ENCODE peak calls at places on chromosome 3, in eight cellular contexts. D is breast epithelium, O is esophagus muscularis mucosa, A is body of pancreas, Y is upper lobe of left lung, J is HCT116, C is gastrocnemius medialis, E is transverse colon. I is an unnamed sample.

GRCh38 chr3:126654571-126655393 is at the start of gene TXNRD3:
- DNase-seq in D (peak; percentile 70), O (peak; percentile 93), A (peak; percentile 88), Y (peak; percentile 82), J (peak; percentile 42), C (peak; percentile 76), E (peak; percentile 87), I (peak; percentile 95)

GRCh38 chr3:173403376-173403775 is 5.8 kb downstream of the NLGN1 start:
- DNase-seq in D (no peak), O (no peak), A (no peak), Y (no peak), J (no peak), C (no peak), E (no peak), I (no peak)

GRCh38 chr3:159787191-159787590 is 201.4 kb upstream of the IL12A start:
- DNase-seq in D (no peak), O (no peak), A (no peak), Y (no peak), J (peak; percentile 82), C (no peak), E (peak; percentile 64), I (no peak)

GRCh38 chr3:58388550-58389061 is 45.0 kb downstream of the PDHB start:
- DNase-seq in D (no peak), O (no peak), A (no peak), Y (no peak), J (no peak), C (no peak), E (no peak), I (no peak)

GRCh38 chr3:15768421-15769255 is 29.1 kb downstream of the ANKRD28 start:
- DNase-seq in D (no peak), O (no peak), A (peak; percentile 48), Y (peak; percentile 49), J (peak; percentile 89), C (peak; percentile 25), E (no peak), I (no peak)

GRCh38 chr3:31417486-31417885 is 115.2 kb upstream of the STT3B start:
- DNase-seq in D (no peak), O (no peak), A (no peak), Y (no peak), J (no peak), C (no peak), E (no peak), I (no peak)

GRCh38 chr3:36792342-36792741 is 28.0 kb upstream of the DCLK3 start:
- DNase-seq in D (no peak), O (peak; percentile 45), A (no peak), Y (no peak), J (peak; percentile 24), C (no peak), E (no peak), I (no peak)

GRCh38 chr3:79872483-79872882 is 104.7 kb upstream of the ROBO1 start:
- DNase-seq in D (no peak), O (no peak), A (no peak), Y (no peak), J (no peak), C (no peak), E (no peak), I (no peak)

GRCh38 chr3:11718582-11719405 is 75.1 kb upstream of the VGLL4 start:
- DNase-seq in D (peak; percentile 42), O (no peak), A (peak; percentile 66), Y (peak; percentile 49), J (peak; percentile 26), C (peak; percentile 17), E (peak; percentile 54), I (peak; percentile 89)

GRCh38 chr3:69536306-69537020 is 150.6 kb upstream of the FRMD4B start:
- DNase-seq in D (no peak), O (no peak), A (no peak), Y (no peak), J (no peak), C (no peak), E (no peak), I (no peak)

GRCh38 chr3:25453521-25454410 is 25.7 kb downstream of the RARB start:
- DNase-seq in D (no peak), O (no peak), A (no peak), Y (no peak), J (no peak), C (no peak), E (no peak), I (no peak)

GRCh38 chr3:193836511-193836910 is 243.5 kb downstream of the OPA1 start:
- DNase-seq in D (no peak), O (no peak), A (no peak), Y (no peak), J (no peak), C (no peak), E (no peak), I (no peak)

GRCh38 chr3:153621988-153622387 is 460.0 kb downstream of the RAP2B start:
- DNase-seq in D (no peak), O (no peak), A (no peak), Y (no peak), J (no peak), C (no peak), E (no peak), I (no peak)

GRCh38 chr3:128946411-128946810 is 47.5 kb downstream of the CFAP92 start:
- DNase-seq in D (no peak), O (peak; percentile 29), A (no peak), Y (no peak), J (no peak), C (no peak), E (no peak), I (no peak)

GRCh38 chr3:128945041-128945877 is 48.6 kb downstream of the CFAP92 start:
- DNase-seq in D (no peak), O (peak; percentile 80), A (no peak), Y (no peak), J (no peak), C (no peak), E (no peak), I (peak; percentile 73)

GRCh38 chr3:128949158-128949557 is 44.7 kb downstream of the CFAP92 start:
- DNase-seq in D (no peak), O (peak; percentile 55), A (no peak), Y (no peak), J (no peak), C (no peak), E (no peak), I (no peak)

GRCh38 chr3:128945878-128946175 is 48.0 kb downstream of the CFAP92 start:
- DNase-seq in D (no peak), O (peak; percentile 47), A (no peak), Y (no peak), J (no peak), C (no peak), E (no peak), I (no peak)

GRCh38 chr3:128950223-128950938 is 43.5 kb downstream of the CFAP92 start:
- DNase-seq in D (no peak), O (no peak), A (no peak), Y (no peak), J (peak; percentile 21), C (no peak), E (no peak), I (no peak)
- TF ChIP-seq CTCF in D (no peak), O (no peak), A (no peak), Y (no peak), J (peak; percentile 38), C (no peak), E (no peak), I (no peak)

DNA sequence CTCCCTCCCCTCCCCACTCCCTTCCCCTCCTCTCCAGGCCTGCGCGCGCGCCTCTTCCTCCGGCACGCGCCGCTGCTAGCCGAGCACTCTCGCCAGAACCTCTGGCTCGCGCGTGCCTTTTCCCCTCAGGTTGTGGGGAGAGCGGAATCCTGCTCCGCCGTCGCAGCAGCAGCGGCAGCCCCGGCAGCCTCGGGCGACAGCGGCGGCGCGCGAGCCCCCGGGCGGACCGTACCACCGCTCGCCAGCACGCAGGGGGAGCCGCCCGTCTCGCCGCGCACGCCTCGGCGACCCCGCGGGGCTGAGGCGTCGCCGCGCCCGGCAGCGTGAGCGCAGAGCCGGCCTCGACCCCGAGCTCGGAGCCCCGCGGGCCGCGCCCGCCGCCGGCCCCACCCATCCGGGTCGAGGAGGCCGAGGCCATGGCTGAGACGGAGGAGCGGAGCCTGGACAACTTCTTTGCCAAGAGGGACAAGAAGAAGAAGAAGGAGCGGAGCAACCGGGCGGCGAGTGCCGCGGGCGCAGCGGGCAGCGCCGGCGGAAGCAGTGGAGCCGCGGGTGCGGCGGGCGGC is at the start of gene CDV3:
- DNase-seq in D (no peak), O (no peak), A (no peak), Y (no peak), J (no peak), C (peak; percentile 4), E (no peak), I (peak; percentile 32)
- TF ChIP-seq POLR2A in D (peak; percentile 50), O (peak; percentile 75), A (peak; percentile 85), Y (no peak), J (peak; percentile 70), C (peak; percentile 86), E (peak; percentile 79), I (no peak)

GRCh38 chr3:73520931-73521461 is 103.7 kb downstream of the PDZRN3 start:
- DNase-seq in D (peak; percentile 68), O (peak; percentile 93), A (peak; percentile 27), Y (no peak), J (no peak), C (peak; percentile 15), E (peak; percentile 63), I (peak; percentile 64)
- H3K4me3 ChIP-seq in D (peak overlapping the region; percentile 20), O (peak overlapping the region; percentile 51), A (no peak overlapping the region), Y (no peak overlapping the region), J (no peak overlapping the region), C (peak overlapping the region; percentile 48), E (no peak overlapping the region), I (no peak overlapping the region)

GRCh38 chr3:183178833-183179549 is 16.5 kb upstream of the LAMP3 start:
- DNase-seq in D (no peak), O (no peak), A (peak; percentile 20), Y (peak; percentile 85), J (no peak), C (no peak), E (peak; percentile 39), I (no peak)
- TF ChIP-seq CTCF in D (no peak), O (no peak), A (peak; percentile 17), Y (peak; percentile 20), J (peak; percentile 31), C (no peak), E (no peak), I (no peak)

GRCh38 chr3:156483961-156484787 is 70.7 kb downstream of the SSR3 start:
- DNase-seq in D (no peak), O (no peak), A (peak; percentile 41), Y (peak; percentile 30), J (peak; percentile 8), C (no peak), E (peak; percentile 31), I (no peak)
- TF ChIP-seq POLR2A in D (no peak), O (no peak), A (no peak), Y (no peak), J (no peak), C (no peak), E (peak; percentile 22), I (no peak)

DNA sequence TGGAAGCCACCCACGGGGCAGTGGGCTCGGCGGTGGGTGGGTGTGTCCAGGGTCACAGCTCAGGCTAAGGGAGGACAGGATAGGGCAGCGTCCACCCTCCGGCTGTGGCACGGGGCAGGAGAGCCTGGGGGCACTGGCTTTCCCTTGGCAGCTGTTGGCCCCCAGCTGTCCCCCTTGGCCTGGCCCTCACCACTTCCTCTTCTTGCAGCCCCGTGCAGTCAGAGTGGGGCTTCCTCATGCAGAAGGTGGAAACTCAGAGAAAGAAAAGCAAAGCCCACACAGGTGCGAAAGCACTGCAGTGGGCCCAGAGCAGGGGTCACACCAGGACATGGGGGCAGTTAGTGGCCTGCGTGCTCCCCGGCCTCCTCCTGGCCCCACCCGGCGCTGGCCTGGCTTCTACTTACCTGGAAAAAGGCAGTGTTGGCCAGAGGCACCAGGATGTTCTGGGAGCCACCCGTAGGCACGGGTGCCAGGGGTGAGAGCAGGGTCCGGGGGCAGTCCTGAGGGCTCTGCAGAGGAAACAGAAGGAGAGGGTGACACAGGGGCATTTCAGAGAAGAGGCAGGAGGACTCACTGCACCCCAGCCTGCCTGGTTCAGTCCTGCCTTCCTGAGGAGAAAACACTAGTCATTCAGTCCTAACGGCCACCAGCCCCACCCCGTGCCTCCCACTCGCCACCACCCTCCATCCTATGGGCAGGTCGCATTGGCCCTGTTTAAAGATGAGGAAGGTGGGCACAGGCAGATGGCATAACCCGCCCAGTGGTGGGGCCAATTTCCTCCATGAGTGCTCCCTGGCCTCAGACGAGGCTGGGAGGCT is 28.3 kb downstream of the PLXND1 start:
- DNase-seq in D (no peak), O (no peak), A (peak; percentile 62), Y (peak; percentile 64), J (no peak), C (no peak), E (peak; percentile 59), I (no peak)
- H3K4me3 ChIP-seq in D (no peak overlapping the region), O (no peak overlapping the region), A (no peak overlapping the region), Y (no peak overlapping the region), J (no peak overlapping the region), C (no peak overlapping the region), E (no peak overlapping the region), I (no peak overlapping the region)

I was measured in lower leg skin.